ENCODE peak calls at places on chromosome 19, in five cellular contexts. L is HCT116, A is astrocyte, Y is lower lobe of right lung, Q is left lung. J is an unnamed sample.

GRCh38 chr19:49437231-49437630 is 4.1 kb downstream of the SLC17A7 start:
- DNase-seq in L (no peak), A (no peak), Y (no peak), Q (peak; percentile 34), J (no peak)

GRCh38 chr19:5080030-5080644 is 111.2 kb downstream of the KDM4B start:
- DNase-seq in L (no peak), A (no peak), Y (no peak), Q (no peak), J (no peak)

GRCh38 chr19:4906963-4907362 is 2.3 kb upstream of the UHRF1 start:
- DNase-seq in L (no peak), A (no peak), Y (no peak), Q (no peak), J (no peak)

GRCh38 chr19:31135841-31136240 is 213.4 kb downstream of the TSHZ3 start:
- DNase-seq in L (no peak), A (peak; percentile 49), Y (no peak), Q (no peak), J (no peak)

GRCh38 chr19:15379996-15380647 is 535 bp upstream of the AKAP8 start:
- DNase-seq in L (peak; percentile 23), A (peak; percentile 22), Y (no peak), Q (no peak), J (no peak)

GRCh38 chr19:51422053-51422448 is 4.6 kb upstream of the SIGLEC10 start:
- DNase-seq in L (peak; percentile 56), A (peak; percentile 12), Y (peak; percentile 91), Q (peak; percentile 99), J (peak; percentile 89)

GRCh38 chr19:4058696-4059492 is 7.8 kb downstream of the ZBTB7A start:
- DNase-seq in L (no peak), A (no peak), Y (peak; percentile 59), Q (peak; percentile 83), J (peak; percentile 56)

GRCh38 chr19:49676690-49677231 is 310 bp upstream of the PRMT1 start:
- DNase-seq in L (peak; percentile 100), A (peak; percentile 99), Y (peak; percentile 99), Q (peak; percentile 96), J (peak; percentile 100)

GRCh38 chr19:3423183-3423829 is 56.9 kb downstream of the NFIC start:
- DNase-seq in L (no peak), A (no peak), Y (no peak), Q (no peak), J (peak; percentile 53)

GRCh38 chr19:15812059-15812722 is 3.3 kb downstream of the OR10H1 start:
- DNase-seq in L (peak; percentile 72), A (no peak), Y (no peak), Q (no peak), J (no peak)

GRCh38 chr19:19406878-19407639 is 1.6 kb downstream of the GATAD2A start:
- DNase-seq in L (no peak), A (peak; percentile 43), Y (peak; percentile 57), Q (no peak), J (peak; percentile 39)

GRCh38 chr19:29293736-29294342 is 80.9 kb upstream of the UQCRFS1 start:
- DNase-seq in L (no peak), A (no peak), Y (no peak), Q (no peak), J (no peak)

GRCh38 chr19:23916991-23917390 is 2.3 kb downstream of the ZNF726 start:
- DNase-seq in L (no peak), A (peak; percentile 8), Y (no peak), Q (no peak), J (no peak)

GRCh38 chr19:51002542-51003311 is 1.3 kb upstream of the KLK8 start:
- DNase-seq in L (peak; percentile 99), A (no peak), Y (no peak), Q (no peak), J (no peak)

GRCh38 chr19:16247353-16248182 is 49.9 kb downstream of the AP1M1 start:
- DNase-seq in L (peak; percentile 68), A (peak; percentile 32), Y (peak; percentile 90), Q (peak; percentile 97), J (peak; percentile 85)

GRCh38 chr19:50728084-50728737 is 5.0 kb downstream of the CLEC11A start:
- DNase-seq in L (no peak), A (no peak), Y (peak; percentile 83), Q (peak; percentile 88), J (peak; percentile 76)

GRCh38 chr19:54436031-54436523 is 12.9 kb upstream of the LENG8 start:
- DNase-seq in L (no peak), A (no peak), Y (no peak), Q (no peak), J (no peak)

GRCh38 chr19:54440641-54441040 is 8.4 kb upstream of the LENG8 start:
- DNase-seq in L (no peak), A (no peak), Y (no peak), Q (no peak), J (no peak)

GRCh38 chr19:54435551-54436016 is 13.4 kb upstream of the LENG8 start:
- DNase-seq in L (no peak), A (no peak), Y (no peak), Q (no peak), J (no peak)

GRCh38 chr19:54436561-54437229 is 12.3 kb upstream of the LENG8 start:
- DNase-seq in L (no peak), A (no peak), Y (no peak), Q (no peak), J (no peak)

DNA sequence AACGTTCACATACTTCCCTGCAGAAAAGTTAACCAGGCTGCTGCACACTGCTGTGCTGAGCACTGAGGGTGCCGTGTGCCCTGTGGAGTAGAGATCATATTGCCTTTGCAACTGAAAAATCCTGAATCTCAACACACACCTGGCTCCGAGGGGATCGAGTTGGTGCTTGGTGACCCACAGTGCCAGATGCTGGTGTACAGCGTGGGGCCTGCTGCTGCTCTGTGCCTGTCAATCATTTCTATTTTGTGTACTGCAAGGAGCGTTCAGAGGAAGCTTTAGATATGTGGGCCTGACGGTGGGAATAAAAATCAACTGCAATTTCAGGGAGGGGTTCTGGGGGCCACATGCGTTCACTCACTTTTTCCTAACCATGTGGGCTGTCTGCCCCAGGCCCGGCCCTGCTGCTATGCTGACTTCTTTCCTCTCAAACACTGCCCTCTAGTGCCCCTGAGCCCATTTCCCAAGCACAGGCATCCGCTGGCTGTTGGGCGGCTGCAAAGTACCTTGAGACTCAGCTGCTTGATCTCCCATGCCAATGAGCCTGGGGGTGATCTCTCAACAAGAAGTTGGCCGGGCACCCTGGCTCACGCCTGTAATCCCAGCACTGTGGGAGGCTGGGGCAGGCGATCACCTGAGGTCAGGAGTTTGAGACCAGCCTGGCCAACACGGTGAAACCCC is 9.7 kb upstream of the LENG8 start:
- DNase-seq in L (no peak), A (no peak), Y (no peak), Q (no peak), J (no peak)
- TF ChIP-seq CTCF in L (peak; percentile 57), A (peak; percentile 42), Y (peak; percentile 29), Q (no peak), J (no peak)

DNA sequence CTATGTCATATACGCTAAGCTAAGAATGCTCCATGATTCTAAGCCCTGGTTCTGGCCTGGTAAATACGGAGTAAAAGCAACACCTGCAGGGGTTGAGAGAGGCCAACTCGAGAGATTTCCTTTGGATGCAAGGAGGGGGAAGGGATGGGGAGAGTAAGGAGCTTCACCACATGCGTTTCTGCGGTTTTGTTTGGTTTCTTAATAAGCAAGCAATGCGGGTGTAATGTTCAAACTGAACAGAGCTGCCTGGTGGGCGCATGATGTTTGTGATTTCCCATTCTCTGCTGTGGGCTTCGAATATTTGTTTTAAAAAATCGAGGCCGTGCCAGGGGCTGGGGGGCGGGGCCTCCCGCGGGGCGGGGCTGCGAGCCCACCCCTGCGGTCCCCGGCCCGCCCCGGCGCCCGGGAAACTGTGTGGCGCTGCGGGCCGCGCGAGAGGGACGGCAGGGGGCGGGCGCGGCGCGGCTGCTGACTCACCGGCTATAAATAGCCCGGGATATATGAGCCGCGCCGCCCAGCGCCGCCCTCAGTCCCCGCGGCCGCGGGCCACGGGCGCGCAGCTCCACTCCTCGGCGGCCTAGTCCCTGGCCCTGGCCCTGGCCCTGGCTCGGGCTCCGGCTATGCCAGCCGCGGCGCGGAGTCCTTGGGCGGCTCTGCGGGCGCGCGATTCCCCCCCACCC is 5.1 kb downstream of the BBC3 start:
- DNase-seq in L (no peak), A (peak; percentile 71), Y (peak; percentile 91), Q (peak; percentile 96), J (peak; percentile 90)
- TF ChIP-seq CTCF in L (no peak), A (no peak), Y (peak; percentile 6), Q (peak; percentile 46), J (peak; percentile 37)

DNA sequence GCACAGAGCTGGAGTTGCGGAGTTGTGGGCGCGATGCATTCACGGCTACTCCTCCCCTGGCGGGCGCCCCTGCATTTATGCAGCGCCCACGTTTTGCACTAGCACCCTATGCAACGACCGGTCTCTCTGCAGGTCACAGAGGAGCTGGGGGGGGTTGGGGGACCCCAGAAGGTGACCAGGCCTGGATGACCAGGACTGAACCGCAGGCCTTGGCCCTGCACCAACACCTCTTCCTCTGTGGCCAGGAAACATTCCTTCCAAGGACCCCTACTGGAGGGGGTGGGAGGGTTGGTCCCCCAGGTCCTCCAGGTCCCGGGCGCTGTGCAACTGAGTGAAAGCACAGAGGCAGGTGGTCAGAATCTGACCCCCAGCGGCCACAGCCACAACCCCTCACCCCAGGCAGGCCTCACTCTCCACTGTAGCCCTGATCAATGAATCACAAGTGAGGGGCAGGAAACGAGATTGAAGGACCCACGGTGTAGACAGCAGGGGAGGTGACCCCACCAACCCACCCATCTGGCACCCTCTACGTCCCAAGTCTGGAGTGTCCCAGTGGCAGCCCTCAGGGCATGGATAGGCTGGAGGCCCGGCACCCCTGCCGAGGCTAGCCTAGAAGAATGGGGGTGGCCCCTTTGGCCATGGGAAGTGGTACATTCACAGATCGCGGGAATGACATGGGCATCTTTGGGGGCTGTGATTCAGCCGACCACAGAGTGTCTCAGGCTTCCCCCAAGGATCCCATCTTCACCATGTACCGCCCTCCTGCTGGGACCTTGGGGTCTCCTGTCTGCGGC is 11.1 kb upstream of the MKNK2 start:
- DNase-seq in L (no peak), A (no peak), Y (no peak), Q (no peak), J (no peak)
- TF ChIP-seq CTCF in L (no peak), A (no peak), Y (no peak), Q (peak; percentile 1), J (peak; percentile 5)

DNA sequence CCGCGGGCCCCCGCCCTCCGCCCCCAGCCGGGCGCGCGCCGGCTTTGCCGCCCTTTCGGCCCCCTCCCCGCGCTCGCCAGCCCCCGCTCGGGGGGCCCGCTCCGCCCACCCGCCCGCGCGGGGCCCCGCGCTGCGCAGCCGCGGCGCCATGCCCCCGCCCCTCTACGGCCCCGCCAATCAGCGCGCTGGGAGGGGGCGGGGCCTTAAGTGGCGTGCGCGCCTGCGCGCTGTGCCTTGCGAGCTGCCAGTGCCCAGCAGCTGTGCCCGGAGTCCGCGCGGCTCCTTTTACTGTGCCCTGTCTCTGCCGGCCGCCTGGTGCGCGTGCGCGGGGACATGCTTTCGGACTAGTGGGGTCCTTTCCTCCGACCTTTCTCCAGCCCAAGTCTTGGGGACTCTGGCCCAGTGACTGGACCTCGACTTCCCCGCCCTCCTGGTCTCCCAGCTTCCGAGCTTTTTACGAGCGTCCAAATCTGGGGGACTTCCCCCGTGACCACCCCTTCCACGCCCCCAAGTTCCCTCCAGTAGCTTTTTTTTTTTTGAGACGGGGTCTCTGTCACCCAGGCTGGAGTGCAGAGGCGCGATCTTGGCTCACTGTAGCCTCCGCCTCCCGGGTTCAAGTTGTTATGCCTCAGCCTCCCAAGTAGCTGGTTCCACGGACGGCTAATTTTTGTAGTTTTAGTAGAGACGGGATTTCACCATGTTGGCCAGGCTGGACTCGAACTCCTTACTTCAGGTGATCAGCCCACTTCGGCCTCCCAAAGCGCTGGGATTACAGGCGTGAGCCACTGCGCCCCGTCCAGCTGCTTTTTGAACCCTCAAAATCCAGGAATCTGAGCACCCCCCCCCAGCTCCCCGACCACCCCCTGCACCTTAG is at the start of gene MBD3:
- DNase-seq in L (peak; percentile 84), A (peak; percentile 70), Y (peak; percentile 96), Q (peak; percentile 97), J (peak; percentile 96)
- TF ChIP-seq CTCF in L (no peak), A (no peak), Y (no peak), Q (peak; percentile 23), J (no peak)

GRCh38 chr19:43124360-43124759 is 41.9 kb upstream of the PSG2 start:
- DNase-seq in L (no peak), A (no peak), Y (no peak), Q (no peak), J (no peak)
- TF ChIP-seq CTCF in L (no peak), A (no peak), Y (no peak), Q (no peak), J (no peak)